ENCODE peak calls at places on chromosome 18, in seven cellular contexts. V is stomach, U is ovary, T is heart left ventricle, D is esophagus squamous epithelium, G is endothelial cell of umbilical vein, N is transverse colon. A is an unnamed sample.

GRCh38 chr18:39748727-39749126 is 2183.1 kb upstream of the CELF4 start:
- DNase-seq in T (no peak), G (no peak), N (no peak), D (no peak), U (no peak), V (no peak), A (no peak)

GRCh38 chr18:68172842-68173549 is 541.9 kb downstream of the TMX3 start:
- DNase-seq in T (no peak), N (no peak), V (no peak), U (no peak), G (no peak), D (no peak), A (no peak)

GRCh38 chr18:79590191-79591039 is 89.2 kb upstream of the CTDP1 start:
- DNase-seq in T (no peak), N (no peak), D (no peak), U (no peak), G (no peak), V (no peak), A (no peak)

GRCh38 chr18:13338318-13338717 is 119.8 kb downstream of the LDLRAD4 start:
- DNase-seq in U (no peak), V (no peak), D (no peak), T (no peak), G (no peak), N (no peak), A (no peak)

GRCh38 chr18:22067682-22068081 is 101.7 kb upstream of the GATA6 start:
- DNase-seq in G (no peak), T (no peak), V (no peak), N (no peak), D (no peak), U (no peak), A (peak; percentile 36)

GRCh38 chr18:23872701-23873550 is 141.6 kb upstream of the TTC39C start:
- DNase-seq in V (peak; percentile 81), N (peak; percentile 89), G (no peak), T (no peak), U (no peak), D (no peak), A (no peak)

GRCh38 chr18:25661836-25662235 is 309.9 kb upstream of the ZNF521 start:
- DNase-seq in N (no peak), D (no peak), U (no peak), T (no peak), G (no peak), V (no peak), A (no peak)

GRCh38 chr18:21489119-21489750 is 111.3 kb downstream of the ESCO1 start:
- DNase-seq in U (no peak), T (no peak), G (peak; percentile 58), D (no peak), V (peak; percentile 45), N (peak; percentile 47), A (peak; percentile 64)

GRCh38 chr18:79936641-79937040 is 14.8 kb downstream of the SLC66A2 start:
- DNase-seq in T (no peak), V (no peak), G (no peak), D (no peak), N (peak; percentile 44), U (no peak), A (peak; percentile 8)

GRCh38 chr18:46856975-46857374 is 60.3 kb downstream of the PIAS2 start:
- DNase-seq in T (no peak), G (no peak), N (no peak), D (no peak), U (no peak), V (no peak), A (no peak)

GRCh38 chr18:45652703-45653490 is 37.6 kb downstream of the SLC14A2 start:
- DNase-seq in D (no peak), T (no peak), U (no peak), G (no peak), N (no peak), V (no peak), A (no peak)

GRCh38 chr18:31619291-31619690 is 27.6 kb downstream of the TTR start:
- DNase-seq in V (no peak), U (no peak), G (no peak), N (no peak), T (no peak), D (no peak), A (no peak)

GRCh38 chr18:79413901-79414300 is 18.2 kb downstream of the NFATC1 start:
- DNase-seq in N (no peak), G (peak; percentile 86), V (no peak), U (no peak), T (no peak), D (no peak), A (no peak)

GRCh38 chr18:49510393-49511115 is 23.5 kb upstream of the C18orf32 start:
- DNase-seq in V (peak; percentile 38), G (peak; percentile 51), U (peak; percentile 38), N (peak; percentile 45), T (peak; percentile 32), D (no peak), A (peak; percentile 55)

GRCh38 chr18:55582325-55582724 is 5.7 kb downstream of the TCF4 start:
- DNase-seq in U (no peak), D (no peak), G (no peak), T (no peak), N (no peak), V (no peak), A (no peak)

DNA sequence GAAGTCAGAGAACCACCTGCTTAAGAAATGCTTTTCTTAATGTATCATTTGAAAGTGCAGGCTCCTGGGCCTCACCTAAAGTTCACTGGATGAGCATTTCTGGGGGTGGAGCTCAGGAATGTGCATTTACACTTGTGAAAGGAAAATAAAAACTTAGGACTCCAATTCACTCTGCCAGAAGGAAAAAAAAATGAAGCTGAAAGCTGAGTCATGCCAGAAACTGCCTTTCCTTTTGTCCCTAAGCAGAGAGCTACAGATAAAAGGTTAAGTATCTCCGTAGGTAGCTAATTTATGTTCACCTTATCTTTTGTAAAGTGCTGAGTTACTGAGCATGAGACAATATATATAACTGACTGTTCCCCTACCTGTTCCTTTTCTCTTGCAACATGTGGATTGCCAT is 229.5 kb upstream of the MEX3C start:
- DNase-seq in T (no peak), N (no peak), G (no peak), U (no peak), D (no peak), V (no peak), A (no peak)
- TF ChIP-seq POLR2A in T (no peak), N (no peak), G (no peak), U (no peak), D (no peak), V (no peak), A (no peak)

GRCh38 chr18:11529081-11529480 is 80.3 kb upstream of the SLC35G4 start:
- DNase-seq in U (no peak), T (no peak), D (no peak), V (no peak), N (no peak), G (no peak), A (no peak)
- H3K4me3 ChIP-seq in U (no peak overlapping the region), T (no peak overlapping the region), D (no peak overlapping the region), V (no peak overlapping the region), N (no peak overlapping the region), G (no peak overlapping the region), A (no peak overlapping the region)

GRCh38 chr18:35973650-35974049 is 1.2 kb downstream of the RMP24 start:
- DNase-seq in D (no peak), T (no peak), V (no peak), G (no peak), U (no peak), N (no peak), A (no peak)

GRCh38 chr18:35969676-35970075 is 2.8 kb upstream of the RMP24 start:
- DNase-seq in N (no peak), D (no peak), G (no peak), V (no peak), U (no peak), T (no peak), A (no peak)

GRCh38 chr18:35974181-35974580 is 1.7 kb downstream of the RMP24 start:
- DNase-seq in V (no peak), D (no peak), G (no peak), N (no peak), U (no peak), T (no peak), A (no peak)

GRCh38 chr18:35971661-35972196 is 750 bp upstream of the RMP24 start:
- DNase-seq in U (no peak), N (peak; percentile 14), D (no peak), G (no peak), V (no peak), T (no peak), A (peak; percentile 31)

DNA sequence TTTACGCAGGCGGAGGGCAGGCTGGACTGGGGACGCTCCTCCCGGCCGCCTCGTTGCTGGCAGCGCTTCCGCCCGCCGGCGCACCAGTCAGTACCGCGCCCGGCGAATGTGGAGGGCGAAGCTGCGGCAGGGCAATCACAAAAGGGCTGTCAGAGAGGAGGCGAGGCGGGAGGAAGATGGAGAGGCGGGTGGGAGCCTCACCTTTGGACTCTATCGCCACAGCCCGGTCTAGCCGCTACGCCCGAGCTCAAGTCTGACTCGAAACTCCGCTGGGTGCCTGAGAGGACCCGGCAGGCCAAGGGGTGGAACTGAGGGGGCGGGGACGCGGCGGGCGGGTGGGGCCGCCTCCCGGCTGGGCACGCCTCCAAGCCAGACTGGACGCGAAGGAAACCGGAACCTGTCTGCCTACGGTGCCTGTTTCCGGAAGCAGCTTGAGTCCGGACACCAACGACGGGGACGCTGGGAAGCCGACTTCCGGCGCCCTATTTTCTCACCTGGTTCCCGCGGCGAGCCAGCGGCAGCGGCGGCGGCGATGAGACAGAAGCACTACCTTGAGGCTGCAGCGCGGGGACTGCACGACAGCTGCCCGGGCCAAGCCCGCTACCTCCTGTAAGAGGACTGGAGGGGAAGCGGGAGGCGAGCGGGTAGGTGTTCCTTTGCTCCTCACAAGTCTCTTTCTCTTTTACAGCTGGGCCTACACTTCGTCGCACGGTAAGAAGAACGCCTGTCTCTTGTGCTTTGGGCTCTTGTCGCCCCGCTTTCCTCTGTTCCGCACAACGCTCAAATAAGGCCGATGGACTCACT is at the start of gene RMP24:
- DNase-seq in D (peak; percentile 64), N (peak; percentile 96), U (peak; percentile 93), G (peak; percentile 89), T (peak; percentile 95), V (peak; percentile 97), A (peak; percentile 97)
- TF ChIP-seq POLR2A in D (no peak), N (peak; percentile 74), U (peak; percentile 24), G (peak; percentile 78), T (no peak), V (no peak), A (no peak)

DNA sequence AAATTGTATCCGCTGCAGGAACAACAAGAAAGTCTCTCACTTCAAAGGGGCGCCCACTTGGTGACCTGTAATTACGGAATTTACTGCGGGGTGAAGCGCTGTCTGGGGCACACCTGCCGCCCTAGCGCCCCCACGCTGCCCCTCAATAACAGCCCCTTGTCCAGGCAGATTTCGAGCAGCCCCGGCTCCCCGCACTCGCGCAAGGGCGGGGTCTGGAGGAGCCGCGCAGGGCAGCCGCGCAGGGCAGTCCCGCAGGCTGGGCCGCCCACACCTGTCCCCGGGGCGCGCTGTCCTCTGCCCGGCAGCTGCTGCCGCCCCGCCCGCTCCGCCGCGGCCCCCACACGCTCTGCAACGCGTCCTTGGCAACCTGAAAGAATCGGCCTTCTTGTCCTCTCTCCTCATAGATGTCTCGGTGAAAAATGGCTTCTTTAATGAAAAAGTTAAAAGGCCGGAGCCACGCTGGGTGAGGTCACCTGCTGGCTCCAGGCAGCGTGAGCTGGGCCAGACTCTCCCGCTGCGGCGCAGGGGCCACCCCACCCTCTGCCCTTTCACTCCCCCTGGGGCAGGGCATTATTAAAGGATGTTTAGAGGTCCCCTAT is 218.1 kb downstream of the VAPA start:
- DNase-seq in D (no peak), N (no peak), U (peak; percentile 30), V (no peak), G (no peak), T (peak; percentile 32), A (peak; percentile 39)
- H3K4me3 ChIP-seq in D (peak overlapping the region; percentile 18), N (peak overlapping the region; percentile 11), U (peak overlapping the region; percentile 17), V (peak overlapping the region; percentile 29), G (no peak overlapping the region), T (peak overlapping the region; percentile 50), A (peak overlapping the region; percentile 42)

GRCh38 chr18:74498712-74499629 is 2.8 kb downstream of the CNDP2 start:
- DNase-seq in T (peak; percentile 50), V (peak; percentile 72), D (peak; percentile 26), N (peak; percentile 71), U (no peak), G (no peak), A (no peak)
- TF ChIP-seq POLR2A in T (no peak), V (no peak), D (no peak), N (no peak), U (no peak), G (no peak), A (no peak)